ENCODE peak calls at places on chromosome 16, in four cellular contexts. V is A673, X is colonic mucosa, J is DND-41. H is an unnamed sample. For H3K4me1, the result is how much of the 10 kb centered on the place peaks cover.

GRCh38 chr16:46658925-46659324 is 30.1 kb downstream of the VPS35 start:
- DNase-seq in X (no peak), V (no peak), J (no peak), H (no peak)

GRCh38 chr16:85460252-85460982 is 152.7 kb upstream of the GSE1 start:
- DNase-seq in X (peak), V (peak), J (no peak), H (no peak)

GRCh38 chr16:29678691-29679267 is at the start of gene QPRT:
- DNase-seq in J (no peak), V (peak), X (peak), H (peak)

GRCh38 chr16:54974391-54974790 is 43.7 kb downstream of the IRX5 start:
- DNase-seq in X (no peak), V (peak), J (no peak), H (no peak)

GRCh38 chr16:3487521-3488410 is 7.5 kb downstream of the C16orf90 start:
- DNase-seq in J (no peak), X (no peak), V (no peak), H (no peak)

GRCh38 chr16:27425961-27426360 is 24.0 kb downstream of the IL21R start:
- DNase-seq in X (peak), J (no peak), V (no peak), H (no peak)

GRCh38 chr16:66426112-66427035 is 721 bp upstream of the BEAN1 start:
- DNase-seq in V (no peak), X (no peak), J (no peak), H (no peak)

GRCh38 chr16:88725609-88726407 is 19.5 kb downstream of the CTU2 start:
- DNase-seq in V (no peak), J (no peak), X (no peak), H (no peak)

GRCh38 chr16:28321700-28322411 is 29.5 kb downstream of the SBK1 start:
- DNase-seq in X (peak), J (peak), V (peak), H (no peak)

GRCh38 chr16:89118361-89119061 is 24.9 kb downstream of the ACSF3 start:
- DNase-seq in X (no peak), J (no peak), V (peak), H (no peak)

GRCh38 chr16:81654346-81654745 is 124.7 kb upstream of the PLCG2 start:
- DNase-seq in V (no peak), J (no peak), X (no peak), H (no peak)
- H3K4me1 ChIP-seq in V (under half), J (under half), X (under half), H (under half)

GRCh38 chr16:7405166-7405565 is 72.5 kb downstream of the RBFOX1 start:
- DNase-seq in J (no peak), X (no peak), V (peak), H (peak)
- TF ChIP-seq CTCF in J (no peak), X (no peak), V (peak), H (peak)

GRCh38 chr16:57299719-57300386 is 15.4 kb upstream of the PLLP start:
- DNase-seq in V (peak), J (peak), X (peak), H (peak)
- H3K27ac ChIP-seq in V (peak), J (peak), X (peak), H (peak)

DNA sequence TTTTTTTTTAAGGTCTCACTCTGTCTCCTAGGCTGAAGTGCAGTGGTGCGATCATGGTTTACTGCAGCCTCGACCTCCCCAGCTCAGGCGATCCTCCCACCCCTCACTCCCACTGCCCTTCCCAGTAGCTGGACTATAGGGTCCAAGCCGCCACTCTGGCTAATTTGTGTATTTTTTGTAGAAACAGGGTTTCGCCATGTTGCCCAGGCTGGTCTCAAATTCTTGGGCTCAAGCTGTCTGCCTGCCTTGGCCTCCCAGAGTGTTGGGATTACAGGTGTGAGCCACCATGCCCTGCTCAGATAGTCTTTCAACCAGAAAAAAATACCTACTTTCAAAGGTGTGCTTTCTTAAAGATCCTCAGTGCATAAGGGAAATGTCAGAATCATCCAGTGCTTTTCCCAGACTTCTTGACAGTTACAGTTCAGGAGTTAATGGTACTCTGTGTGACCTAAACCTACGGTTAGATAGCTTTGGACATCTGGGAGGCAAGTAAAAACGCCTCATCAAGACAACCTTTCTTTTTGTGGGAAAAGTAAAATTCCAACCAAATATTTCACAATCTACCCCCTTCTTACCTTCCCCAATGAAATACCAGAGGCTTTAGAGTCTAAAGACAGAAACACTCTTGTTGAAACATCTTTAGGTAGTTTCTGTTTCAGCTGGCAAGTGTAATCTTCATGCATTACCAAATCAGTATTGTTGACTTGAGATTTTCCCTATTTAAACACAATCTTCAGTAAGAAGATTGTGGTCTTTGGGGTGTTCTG is 6.8 kb downstream of the RSPRY1 start:
- DNase-seq in X (no peak), J (no peak), V (no peak), H (no peak)
- H3K4me1 ChIP-seq in X (under half), J (under half), V (under half), H (under half)

DNA sequence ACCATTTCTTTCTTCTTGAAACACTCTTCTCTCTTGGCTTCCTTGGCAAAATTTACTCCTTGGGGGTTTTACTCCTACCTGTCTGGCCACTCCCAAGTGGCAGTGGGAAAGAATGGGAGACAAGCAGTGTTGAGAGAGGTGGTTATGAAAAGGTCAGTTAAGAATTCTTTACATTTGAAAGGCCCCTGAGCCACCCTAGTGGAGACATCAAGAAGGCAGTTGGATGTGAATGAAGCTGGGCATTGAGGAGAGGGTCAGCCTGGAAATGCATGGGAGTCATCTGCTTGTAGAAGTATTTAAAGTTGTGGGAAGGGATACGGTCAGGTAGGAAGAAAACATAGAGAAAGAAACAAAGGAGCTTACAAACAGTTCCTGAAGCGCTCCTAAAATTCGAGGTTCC is 42.3 kb upstream of the CCNF start:
- DNase-seq in X (no peak), V (no peak), J (no peak), H (no peak)
- TF ChIP-seq CTCF in X (no peak), V (no peak), J (no peak), H (no peak)